ENCODE peak calls at places on chromosomes 3 and 15, in seven cellular contexts. J, P, T, B, E, Y and M are unnamed samples.

GRCh38 chr3:61564405-61565059 is 3.2 kb downstream of the PTPRG start:
- DNase-seq in E (peak), Y (no peak), T (no peak), J (no peak), P (peak), B (no peak), M (no peak)

GRCh38 chr15:27341780-27342343 is 370.9 kb downstream of the GABRG3 start:
- DNase-seq in E (no peak), T (no peak), Y (no peak), P (no peak), B (no peak), J (no peak), M (no peak)

GRCh38 chr15:38688761-38689160 is 124.1 kb upstream of the RASGRP1 start:
- DNase-seq in J (no peak), B (no peak), T (peak), E (no peak), Y (no peak), P (no peak), M (no peak)

GRCh38 chr15:64693134-64693533 is 82.3 kb downstream of the RBPMS2 start:
- DNase-seq in Y (no peak), B (no peak), P (no peak), T (no peak), E (no peak), J (peak), M (peak)

GRCh38 chr3:39187372-39188155 is 4.8 kb downstream of the XIRP1 start:
- DNase-seq in J (no peak), Y (no peak), E (no peak), P (no peak), T (no peak), B (no peak), M (no peak)

GRCh38 chr15:87735536-87735935 is 521.0 kb downstream of the NTRK3 start:
- DNase-seq in E (peak), J (no peak), B (no peak), Y (no peak), T (no peak), P (no peak), M (no peak)

GRCh38 chr3:53109822-53110771 is 20.1 kb downstream of the RFT1 start:
- DNase-seq in T (peak), Y (no peak), J (peak), P (peak), E (peak), B (peak), M (no peak)

GRCh38 chr15:32784571-32784970 is 66.8 kb downstream of the GREM1 start:
- DNase-seq in B (no peak), J (no peak), Y (no peak), T (no peak), P (no peak), E (no peak), M (no peak)

GRCh38 chr15:52114256-52114655 is 1.7 kb upstream of the BCL2L10 start:
- DNase-seq in E (no peak), Y (no peak), P (no peak), B (no peak), J (no peak), T (no peak), M (no peak)

GRCh38 chr15:70348581-70349344 is 251.0 kb upstream of the TLE3 start:
- DNase-seq in T (no peak), Y (no peak), E (no peak), J (no peak), B (no peak), P (no peak), M (peak)

GRCh38 chr3:48125026-48125704 is 63.1 kb downstream of the CDC25A start:
- DNase-seq in E (no peak), J (no peak), P (no peak), T (no peak), B (no peak), Y (no peak), M (no peak)

GRCh38 chr3:160691962-160692361 is 15.0 kb downstream of the ARL14 start:
- DNase-seq in P (no peak), T (no peak), E (no peak), Y (no peak), J (no peak), B (no peak), M (no peak)

GRCh38 chr3:377158-377561 is 180.6 kb downstream of the CHL1 start:
- DNase-seq in Y (no peak), E (peak), P (no peak), J (peak), T (peak), B (no peak), M (peak)

GRCh38 chr15:92654662-92655061 is 913 bp downstream of the FAM174B start:
- DNase-seq in P (peak), T (no peak), B (no peak), E (no peak), J (no peak), Y (no peak), M (no peak)

GRCh38 chr3:65871305-65872141 is 167.2 kb downstream of the MAGI1 start:
- DNase-seq in P (no peak), T (no peak), Y (no peak), E (peak), B (no peak), J (peak), M (peak)

GRCh38 chr3:109132801-109133473 is 3.6 kb upstream of the C3orf85 start:
- DNase-seq in T (no peak), J (no peak), E (no peak), Y (no peak), P (no peak), B (no peak), M (no peak)

GRCh38 chr3:48560648-48561018 is 2.9 kb downstream of the UCN2 start:
- DNase-seq in P (no peak), B (no peak), Y (no peak), T (no peak), J (no peak), E (peak), M (no peak)

GRCh38 chr15:42138968-42139386 is 17.5 kb downstream of the PLA2G4F start:
- DNase-seq in J (peak), T (no peak), Y (no peak), E (no peak), P (peak), B (no peak), M (peak)

GRCh38 chr15:39801641-39802309 is 19.1 kb upstream of the FSIP1 start:
- DNase-seq in Y (no peak), P (no peak), B (peak), J (peak), E (no peak), T (peak), M (peak)

GRCh38 chr3:33278106-33278672 is 947 bp downstream of the FBXL2 start:
- DNase-seq in T (peak), J (no peak), Y (no peak), P (no peak), E (peak), B (no peak), M (peak)

GRCh38 chr15:35206060-35206675 is 121.1 kb upstream of the NANOGP8 start:
- DNase-seq in J (peak), B (peak), E (peak), P (peak), Y (no peak), T (peak), M (no peak)

GRCh38 chr3:122927726-122928125 is 99.8 kb downstream of the SEMA5B start:
- DNase-seq in E (no peak), B (no peak), P (no peak), Y (no peak), T (no peak), J (no peak), M (no peak)
- TF ChIP-seq JUND in E (no peak), B (no peak), P (no peak), Y (no peak), T (no peak), J (no peak), M (no peak)

GRCh38 chr3:57890874-57891273 is 117.3 kb upstream of the FLNB start:
- DNase-seq in J (no peak), B (no peak), Y (no peak), P (no peak), T (no peak), E (no peak), M (no peak)

GRCh38 chr3:57893156-57893555 is 115.1 kb upstream of the FLNB start:
- DNase-seq in T (no peak), P (no peak), E (no peak), Y (no peak), B (no peak), J (no peak), M (no peak)

GRCh38 chr3:57893668-57894067 is 114.6 kb upstream of the FLNB start:
- DNase-seq in B (no peak), T (no peak), J (no peak), P (no peak), E (no peak), Y (no peak), M (no peak)

GRCh38 chr3:57889807-57890206 is 118.4 kb upstream of the FLNB start:
- DNase-seq in B (no peak), P (no peak), Y (no peak), T (no peak), E (no peak), J (no peak), M (no peak)

DNA sequence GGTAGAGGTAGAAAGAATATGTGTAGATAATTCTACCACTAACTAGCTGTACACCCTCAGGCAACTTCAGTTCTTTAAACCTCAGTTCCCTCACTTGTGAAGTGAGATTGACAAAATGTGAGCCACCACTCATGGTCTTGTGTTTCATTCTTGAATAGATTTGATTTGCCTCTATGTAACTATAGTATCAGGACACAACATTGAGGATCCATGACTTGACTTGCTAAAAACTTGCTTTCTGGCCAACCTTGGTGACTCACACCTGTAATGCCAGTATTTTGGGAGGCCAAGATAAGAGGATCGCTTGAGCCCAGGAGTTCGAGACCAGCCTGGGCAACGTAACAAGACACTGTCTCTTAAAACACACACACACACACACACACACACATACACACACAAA is 115.8 kb upstream of the FLNB start:
- DNase-seq in J (no peak), P (no peak), E (no peak), Y (no peak), T (peak), B (no peak), M (no peak)
- TF ChIP-seq JUND in J (no peak), P (no peak), E (no peak), Y (no peak), T (no peak), B (no peak), M (no peak)

DNA sequence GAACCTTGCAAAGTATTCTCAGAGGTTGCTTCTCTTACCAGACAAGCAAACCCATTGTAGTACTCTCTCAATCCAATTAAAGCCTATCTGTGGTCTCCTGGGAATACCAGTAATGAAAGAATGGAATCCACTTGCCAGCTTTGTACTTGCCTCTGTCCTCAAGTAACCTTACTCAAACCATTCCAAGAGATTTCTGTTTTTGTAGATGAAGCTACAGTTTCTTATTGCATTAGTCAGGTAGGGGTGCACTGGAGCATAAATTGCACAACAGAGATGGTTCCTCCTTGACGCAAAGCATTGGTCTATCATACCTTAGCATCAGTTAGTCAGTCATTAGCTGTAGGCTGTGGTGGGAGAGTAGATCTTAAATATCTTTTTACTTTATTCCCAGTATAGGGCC is 52.9 kb downstream of the BTLA start:
- DNase-seq in E (no peak), P (no peak), J (no peak), B (no peak), T (no peak), Y (no peak), M (no peak)
- TF ChIP-seq JUND in E (no peak), P (no peak), J (no peak), B (no peak), T (no peak), Y (no peak), M (no peak)

GRCh38 chr3:187966636-187967035 is 187.3 kb upstream of the LPP start:
- DNase-seq in Y (no peak), J (no peak), P (no peak), T (no peak), B (no peak), E (no peak), M (no peak)

GRCh38 chr3:187969581-187969950 is 184.4 kb upstream of the LPP start:
- DNase-seq in B (no peak), Y (no peak), T (no peak), J (no peak), E (no peak), P (no peak), M (no peak)

GRCh38 chr3:187968883-187969580 is 184.9 kb upstream of the LPP start:
- DNase-seq in T (no peak), E (no peak), B (no peak), Y (no peak), J (peak), P (no peak), M (peak)

GRCh38 chr3:187967097-187967496 is 186.9 kb upstream of the LPP start:
- DNase-seq in Y (no peak), J (no peak), P (no peak), T (no peak), E (no peak), B (no peak), M (no peak)

DNA sequence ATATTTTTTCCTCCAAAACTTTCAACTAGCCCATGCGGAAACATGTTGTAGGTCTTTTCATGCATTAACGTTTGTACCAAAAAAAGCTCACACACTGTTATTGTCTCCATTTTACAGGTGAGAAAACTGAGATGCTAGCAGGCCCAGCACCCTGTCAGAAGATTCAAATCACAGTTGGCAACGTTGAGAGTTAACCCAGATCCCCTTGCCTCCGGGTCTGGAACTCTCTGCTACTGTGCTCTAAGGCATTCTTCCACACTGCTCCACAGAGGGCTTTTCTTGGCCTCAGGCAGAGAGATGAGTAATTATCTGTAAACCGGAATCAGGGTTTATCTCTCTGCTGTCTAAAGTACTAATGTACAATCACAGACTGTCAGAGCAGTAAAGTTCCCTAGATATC is 186.0 kb upstream of the LPP start:
- DNase-seq in P (no peak), J (no peak), Y (no peak), T (no peak), B (no peak), E (no peak), M (no peak)
- TF ChIP-seq JUND in P (no peak), J (no peak), Y (no peak), T (no peak), B (peak), E (peak), M (no peak)

DNA sequence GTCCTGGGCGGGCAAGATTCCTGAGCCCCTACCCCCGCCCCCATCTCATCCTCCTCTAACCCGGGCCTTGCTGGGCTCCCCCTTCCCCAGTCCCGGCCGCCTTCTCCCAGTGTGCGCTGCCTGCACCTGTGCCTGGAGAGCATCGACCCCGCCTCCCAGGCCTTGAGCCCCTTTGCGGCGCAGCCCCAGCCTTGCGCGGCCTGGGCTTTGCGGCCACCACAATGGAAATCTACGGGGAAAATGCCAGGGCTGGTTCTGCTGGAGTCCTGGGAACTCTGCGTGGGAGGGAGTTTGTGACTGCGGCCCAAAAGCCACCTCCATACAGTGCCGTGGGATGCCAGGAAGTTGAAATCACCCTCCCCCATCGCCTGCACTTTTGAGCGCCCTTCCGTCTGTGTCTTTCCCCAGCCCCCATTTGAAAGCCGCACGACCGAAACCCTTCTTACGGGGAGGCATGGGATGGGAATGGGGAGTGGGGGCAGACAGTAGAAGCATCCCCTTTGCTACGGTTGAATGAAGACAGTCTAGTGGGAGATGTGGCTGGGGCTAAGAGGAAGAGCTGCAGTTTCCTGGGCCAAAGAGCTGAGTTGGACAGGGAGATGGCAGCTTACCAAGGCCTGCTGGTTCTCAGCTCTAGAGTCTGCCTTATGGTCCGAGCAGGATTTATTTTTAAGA is 1.0 kb upstream of the SOX2 start:
- DNase-seq in Y (no peak), J (no peak), E (no peak), B (no peak), P (peak), T (no peak), M (no peak)
- TF ChIP-seq JUND in Y (no peak), J (no peak), E (no peak), B (no peak), P (no peak), T (no peak), M (no peak)

DNA sequence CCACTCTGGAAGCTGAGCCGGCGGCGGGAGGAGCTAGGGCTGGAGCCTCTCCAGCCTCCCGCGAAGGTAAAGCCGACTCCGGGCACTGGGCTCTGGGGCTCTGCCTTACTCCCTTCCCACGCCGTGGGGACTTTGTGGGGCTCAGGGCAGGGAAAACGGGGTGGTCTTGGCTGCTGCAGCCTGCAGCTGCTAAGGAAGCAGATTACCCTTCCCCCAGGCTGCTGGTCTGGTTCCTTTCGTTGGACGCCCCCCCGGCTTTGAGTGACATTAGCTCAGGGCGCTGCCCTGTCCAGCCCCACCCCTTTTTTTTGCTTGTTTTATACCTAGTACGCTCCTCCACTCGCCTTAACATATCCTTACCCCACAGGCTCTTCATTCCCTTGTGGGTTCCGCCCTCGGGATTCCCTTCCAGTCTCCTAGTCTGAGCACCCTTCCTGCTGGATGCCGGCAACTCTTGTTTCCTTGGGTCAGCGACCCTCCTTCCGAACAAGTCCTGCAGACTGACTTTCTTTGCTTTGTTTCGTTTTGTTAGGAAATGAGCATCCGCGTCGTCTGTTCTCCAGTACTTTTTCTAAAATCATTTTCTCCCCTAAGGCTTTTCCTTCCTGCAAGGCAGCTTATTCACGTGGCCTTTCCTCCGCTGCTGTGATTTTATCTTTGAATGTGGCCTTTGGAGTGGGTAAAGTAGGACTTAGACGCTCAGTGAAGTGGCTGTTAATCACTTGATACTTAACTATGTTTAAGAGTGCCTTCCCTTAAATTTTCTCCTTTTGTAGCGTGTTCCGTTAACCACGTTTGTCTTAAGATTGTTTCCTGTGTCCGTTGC is 606 bp downstream of the DNAJC13 start:
- DNase-seq in J (peak), T (peak), P (no peak), E (peak), B (no peak), Y (peak), M (peak)
- TF ChIP-seq JUND in J (no peak), T (no peak), P (no peak), E (no peak), B (no peak), Y (no peak), M (no peak)

DNA sequence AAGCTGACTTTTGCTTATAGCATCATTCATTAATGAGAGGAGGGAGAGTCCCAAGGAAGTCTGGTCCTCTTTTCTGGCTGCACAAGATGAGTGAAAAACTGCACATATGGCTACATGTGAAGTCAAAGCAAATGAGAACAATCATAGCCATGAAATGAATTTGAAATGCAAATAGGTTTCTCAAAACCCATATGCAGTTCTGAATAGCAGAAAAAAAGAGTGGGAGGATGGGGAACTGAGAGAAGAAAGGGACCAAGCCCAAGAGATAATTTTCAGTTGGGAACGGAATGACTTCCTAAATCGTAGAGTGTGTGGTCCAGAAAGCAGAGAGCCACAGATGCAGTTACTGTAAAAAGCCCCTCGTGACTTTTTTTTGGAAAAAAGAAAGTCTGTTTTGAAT is 66.3 kb downstream of the GTPBP8 start:
- DNase-seq in E (no peak), B (no peak), T (no peak), P (no peak), J (no peak), Y (peak), M (no peak)
- TF ChIP-seq JUND in E (no peak), B (no peak), T (no peak), P (no peak), J (no peak), Y (no peak), M (no peak)